ENCODE peak calls at places on chromosomes 4 and X, in six cellular contexts. One of them, this sample, is unnamed.

GRCh38 chr4:56607926-56608325 is 73.2 kb downstream of the HOPX start:
- DNase-seq in lower lobe of right lung: no peak
- DNase-seq in H9: no peak
- DNase-seq in fibroblast of lung: no peak
- DNase-seq in K562: no peak
- DNase-seq in A549: no peak
- DNase-seq in this sample: no peak

GRCh38 chr4:55866290-55866907 is 13.0 kb downstream of the EXOC1 start:
- DNase-seq in lower lobe of right lung: no peak
- DNase-seq in K562: peak; percentile 48
- DNase-seq in H9: no peak
- DNase-seq in fibroblast of lung: peak; percentile 96
- DNase-seq in A549: no peak
- DNase-seq in this sample: no peak

GRCh38 chr4:129526812-129527211 is 430.9 kb downstream of the C4orf33 start:
- DNase-seq in K562: no peak
- DNase-seq in A549: no peak
- DNase-seq in fibroblast of lung: no peak
- DNase-seq in H9: no peak
- DNase-seq in lower lobe of right lung: no peak
- DNase-seq in this sample: no peak

GRCh38 chr4:32396504-32396903 is 1676.3 kb downstream of the PCDH7 start:
- DNase-seq in H9: peak; percentile 28
- DNase-seq in fibroblast of lung: no peak
- DNase-seq in A549: no peak
- DNase-seq in K562: no peak
- DNase-seq in lower lobe of right lung: no peak
- DNase-seq in this sample: no peak

GRCh38 chrX:3326721-3327120 is 19.7 kb downstream of the MXRA5 start:
- DNase-seq in fibroblast of lung: no peak
- DNase-seq in K562: no peak
- DNase-seq in A549: no peak
- DNase-seq in H9: no peak
- DNase-seq in lower lobe of right lung: no peak
- DNase-seq in this sample: no peak

GRCh38 chr4:165360041-165360782 is 18.6 kb upstream of the CPE start:
- DNase-seq in fibroblast of lung: peak; percentile 70
- DNase-seq in H9: no peak
- DNase-seq in K562: no peak
- DNase-seq in lower lobe of right lung: no peak
- DNase-seq in A549: no peak
- DNase-seq in this sample: no peak

GRCh38 chr4:16067515-16067914 is 16.3 kb downstream of the PROM1 start:
- DNase-seq in A549: no peak
- DNase-seq in H9: no peak
- DNase-seq in K562: no peak
- DNase-seq in lower lobe of right lung: no peak
- DNase-seq in fibroblast of lung: peak; percentile 22
- DNase-seq in this sample: no peak

GRCh38 chrX:153900806-153901752 is 3.4 kb upstream of the AVPR2 start:
- DNase-seq in H9: peak; percentile 10
- DNase-seq in fibroblast of lung: peak; percentile 81
- DNase-seq in K562: peak; percentile 76
- DNase-seq in lower lobe of right lung: peak; percentile 72
- DNase-seq in A549: peak; percentile 68
- DNase-seq in this sample: peak; percentile 76

GRCh38 chrX:104659037-104659744 is 93.2 kb downstream of the IL1RAPL2 start:
- DNase-seq in K562: no peak
- DNase-seq in fibroblast of lung: peak; percentile 60
- DNase-seq in lower lobe of right lung: no peak
- DNase-seq in H9: no peak
- DNase-seq in A549: no peak
- DNase-seq in this sample: no peak

GRCh38 chrX:106862972-106863688 is 40.0 kb downstream of the RIPPLY1 start:
- DNase-seq in A549: peak; percentile 9
- DNase-seq in lower lobe of right lung: no peak
- DNase-seq in fibroblast of lung: no peak
- DNase-seq in K562: peak; percentile 6
- DNase-seq in H9: peak; percentile 71
- DNase-seq in this sample: no peak

GRCh38 chr4:152117501-152117900 is 356.7 kb upstream of the GATB start:
- DNase-seq in A549: no peak
- DNase-seq in lower lobe of right lung: no peak
- DNase-seq in H9: no peak
- DNase-seq in K562: no peak
- DNase-seq in fibroblast of lung: no peak
- DNase-seq in this sample: no peak

GRCh38 chr4:149715822-149716585 is 99.6 kb downstream of the IQCM start:
- DNase-seq in H9: no peak
- DNase-seq in K562: no peak
- DNase-seq in A549: no peak
- DNase-seq in lower lobe of right lung: no peak
- DNase-seq in fibroblast of lung: no peak
- DNase-seq in this sample: no peak

GRCh38 chr4:79399076-79399475 is 9.0 kb downstream of the GK2 start:
- DNase-seq in H9: no peak
- DNase-seq in fibroblast of lung: no peak
- DNase-seq in A549: no peak
- DNase-seq in K562: no peak
- DNase-seq in lower lobe of right lung: no peak
- DNase-seq in this sample: no peak

GRCh38 chr4:158259955-158260575 is 49.8 kb downstream of the TMEM144 start:
- DNase-seq in H9: no peak
- DNase-seq in lower lobe of right lung: no peak
- DNase-seq in fibroblast of lung: peak; percentile 12
- DNase-seq in K562: no peak
- DNase-seq in A549: no peak
- DNase-seq in this sample: no peak

GRCh38 chr4:38574559-38575333 is 89.3 kb upstream of the KLF3 start:
- DNase-seq in lower lobe of right lung: no peak
- DNase-seq in fibroblast of lung: no peak
- DNase-seq in K562: no peak
- DNase-seq in H9: no peak
- DNase-seq in A549: no peak
- DNase-seq in this sample: no peak

GRCh38 chrX:30301977-30302376 is 7.2 kb downstream of the NR0B1 start:
- DNase-seq in fibroblast of lung: peak; percentile 30
- DNase-seq in K562: no peak
- DNase-seq in A549: no peak
- DNase-seq in H9: no peak
- DNase-seq in lower lobe of right lung: no peak
- DNase-seq in this sample: no peak

GRCh38 chrX:2432298-2432863 is 68.4 kb downstream of the DHRSX start:
- DNase-seq in H9: no peak
- DNase-seq in lower lobe of right lung: no peak
- DNase-seq in A549: no peak
- DNase-seq in fibroblast of lung: no peak
- DNase-seq in K562: no peak
- DNase-seq in this sample: no peak

GRCh38 chr4:159770398-159770797 is 667.5 kb downstream of the RAPGEF2 start:
- DNase-seq in lower lobe of right lung: no peak
- DNase-seq in fibroblast of lung: peak; percentile 1
- DNase-seq in H9: no peak
- DNase-seq in K562: no peak
- DNase-seq in A549: no peak
- DNase-seq in this sample: no peak

GRCh38 chr4:89152972-89153371 is 41.6 kb downstream of the TIGD2 start:
- DNase-seq in H9: no peak
- DNase-seq in lower lobe of right lung: no peak
- DNase-seq in A549: no peak
- DNase-seq in K562: no peak
- DNase-seq in fibroblast of lung: peak; percentile 6
- DNase-seq in this sample: no peak

GRCh38 chrX:77910108-77910840 is at the start of gene ATP7A:
- DNase-seq in K562: peak; percentile 91
- DNase-seq in lower lobe of right lung: peak; percentile 93
- DNase-seq in fibroblast of lung: peak; percentile 84
- DNase-seq in A549: peak; percentile 95
- DNase-seq in H9: peak; percentile 87
- DNase-seq in this sample: peak; percentile 84

GRCh38 chrX:103373581-103373980 is 2.8 kb upstream of the BEX3 start:
- DNase-seq in K562: no peak
- DNase-seq in A549: peak; percentile 40
- DNase-seq in lower lobe of right lung: no peak
- DNase-seq in H9: no peak
- DNase-seq in fibroblast of lung: peak; percentile 35
- DNase-seq in this sample: no peak

DNA sequence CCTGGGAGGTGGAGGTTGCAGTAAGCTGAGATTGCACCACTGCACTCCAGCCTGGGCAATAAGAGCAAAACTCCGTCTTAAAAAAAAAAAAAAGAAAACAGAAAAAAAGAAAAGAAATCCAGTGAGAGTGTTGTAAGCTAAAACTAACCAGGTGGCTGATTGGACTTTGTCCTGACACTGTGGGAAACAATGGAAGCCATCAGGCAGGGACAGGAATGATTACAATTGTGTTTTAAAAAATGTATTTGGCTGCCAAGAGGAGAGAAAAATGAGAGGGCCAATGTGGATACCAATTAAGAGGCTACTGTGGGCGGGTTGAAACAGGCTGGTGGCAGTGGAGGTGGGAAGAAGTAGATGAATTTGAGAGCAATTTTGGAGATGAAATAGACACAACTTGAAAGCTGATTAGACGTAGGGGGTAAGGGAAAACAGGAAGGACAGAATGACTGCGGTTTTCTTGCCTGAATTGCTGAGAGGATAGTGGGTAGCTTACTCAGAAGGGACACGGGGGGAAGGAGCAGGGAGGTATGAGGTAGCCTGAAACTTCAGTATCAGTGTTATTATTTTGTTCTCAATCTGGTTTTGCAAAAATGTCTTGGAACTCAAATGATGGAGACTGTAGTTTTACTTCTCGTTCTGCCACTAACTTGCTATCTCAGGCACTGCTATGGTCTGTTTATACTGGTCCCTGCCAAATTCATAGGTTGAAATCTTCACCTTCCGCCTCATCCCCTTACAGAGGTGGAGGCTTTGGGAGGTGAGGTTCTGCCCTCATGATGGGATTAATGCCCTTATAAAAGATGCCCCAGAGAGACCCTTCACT is 45.6 kb upstream of the CHRNA9 start:
- DNase-seq in fibroblast of lung: peak; percentile 48
- DNase-seq in lower lobe of right lung: no peak
- DNase-seq in K562: peak; percentile 54
- DNase-seq in H9: no peak
- DNase-seq in A549: no peak
- DNase-seq in this sample: peak; percentile 75
- H3K27ac ChIP-seq in fibroblast of lung: no peak overlapping the region
- H3K27ac ChIP-seq in lower lobe of right lung: no peak overlapping the region
- H3K27ac ChIP-seq in K562: peak overlapping the region; percentile 56
- H3K27ac ChIP-seq in H9: no peak overlapping the region
- H3K27ac ChIP-seq in A549: no peak overlapping the region
- H3K27ac ChIP-seq in this sample: no peak overlapping the region

GRCh38 chr4:1199556-1200331 is 27.4 kb upstream of the SPON2 start:
- DNase-seq in K562: no peak
- DNase-seq in fibroblast of lung: no peak
- DNase-seq in lower lobe of right lung: no peak
- DNase-seq in H9: peak; percentile 24
- DNase-seq in A549: no peak
- DNase-seq in this sample: no peak
- H3K27ac ChIP-seq in K562: no peak overlapping the region
- H3K27ac ChIP-seq in fibroblast of lung: peak overlapping the region; percentile 89
- H3K27ac ChIP-seq in lower lobe of right lung: peak overlapping the region; percentile 88
- H3K27ac ChIP-seq in H9: no peak overlapping the region
- H3K27ac ChIP-seq in A549: no peak overlapping the region
- H3K27ac ChIP-seq in this sample: peak overlapping the region; percentile 81

GRCh38 chr4:173488656-173489055 is 41.4 kb downstream of the HAND2 start:
- DNase-seq in K562: no peak
- DNase-seq in A549: no peak
- DNase-seq in fibroblast of lung: peak; percentile 29
- DNase-seq in H9: no peak
- DNase-seq in lower lobe of right lung: no peak
- DNase-seq in this sample: no peak
- H3K27ac ChIP-seq in K562: no peak overlapping the region
- H3K27ac ChIP-seq in A549: no peak overlapping the region
- H3K27ac ChIP-seq in fibroblast of lung: no peak overlapping the region
- H3K27ac ChIP-seq in H9: no peak overlapping the region
- H3K27ac ChIP-seq in lower lobe of right lung: no peak overlapping the region
- H3K27ac ChIP-seq in this sample: no peak overlapping the region

GRCh38 chrX:68892134-68892533 is 63.3 kb downstream of the EFNB1 start:
- DNase-seq in H9: no peak
- DNase-seq in lower lobe of right lung: no peak
- DNase-seq in A549: no peak
- DNase-seq in fibroblast of lung: no peak
- DNase-seq in K562: no peak
- DNase-seq in this sample: no peak

GRCh38 chrX:68892651-68893050 is 63.8 kb downstream of the EFNB1 start:
- DNase-seq in K562: no peak
- DNase-seq in H9: no peak
- DNase-seq in fibroblast of lung: no peak
- DNase-seq in A549: no peak
- DNase-seq in lower lobe of right lung: no peak
- DNase-seq in this sample: no peak

GRCh38 chrX:68895339-68896250 is 66.8 kb downstream of the EFNB1 start:
- DNase-seq in fibroblast of lung: peak; percentile 74
- DNase-seq in K562: peak; percentile 11
- DNase-seq in lower lobe of right lung: peak; percentile 51
- DNase-seq in A549: no peak
- DNase-seq in H9: no peak
- DNase-seq in this sample: no peak

GRCh38 chrX:68894513-68895338 is 65.9 kb downstream of the EFNB1 start:
- DNase-seq in lower lobe of right lung: peak; percentile 67
- DNase-seq in A549: no peak
- DNase-seq in H9: peak; percentile 46
- DNase-seq in fibroblast of lung: peak; percentile 72
- DNase-seq in K562: peak; percentile 17
- DNase-seq in this sample: no peak

GRCh38 chrX:68894142-68894512 is 65.3 kb downstream of the EFNB1 start:
- DNase-seq in lower lobe of right lung: no peak
- DNase-seq in fibroblast of lung: no peak
- DNase-seq in K562: no peak
- DNase-seq in H9: no peak
- DNase-seq in A549: no peak
- DNase-seq in this sample: no peak
- H3K27ac ChIP-seq in lower lobe of right lung: peak overlapping the region; percentile 81
- H3K27ac ChIP-seq in fibroblast of lung: no peak overlapping the region
- H3K27ac ChIP-seq in K562: no peak overlapping the region
- H3K27ac ChIP-seq in H9: no peak overlapping the region
- H3K27ac ChIP-seq in A549: no peak overlapping the region
- H3K27ac ChIP-seq in this sample: no peak overlapping the region